ENCODE peak calls at places on chromosomes 12 and 14, in six cellular contexts. One of them, this sample, is unnamed.

GRCh38 chr12:6197996-6198395 is 2.2 kb upstream of the CD9 start:
- DNase-seq in BJ: no peak
- DNase-seq in nucleus accumbens: no peak
- DNase-seq in DMS153: no peak
- DNase-seq in HFF-Myc: no peak
- DNase-seq in AG10803: no peak
- DNase-seq in this sample: no peak

GRCh38 chr14:44889600-44890479 is 71.9 kb downstream of the KLHL28 start:
- DNase-seq in AG10803: no peak
- DNase-seq in nucleus accumbens: no peak
- DNase-seq in BJ: no peak
- DNase-seq in HFF-Myc: no peak
- DNase-seq in DMS153: no peak
- DNase-seq in this sample: no peak

GRCh38 chr14:73958591-73958990 is 8.5 kb downstream of the COQ6 start:
- DNase-seq in nucleus accumbens: no peak
- DNase-seq in HFF-Myc: no peak
- DNase-seq in AG10803: no peak
- DNase-seq in DMS153: no peak
- DNase-seq in BJ: no peak
- DNase-seq in this sample: no peak

GRCh38 chr12:91523831-91524230 is 341.2 kb upstream of the DCN start:
- DNase-seq in HFF-Myc: no peak
- DNase-seq in nucleus accumbens: no peak
- DNase-seq in BJ: no peak
- DNase-seq in DMS153: no peak
- DNase-seq in AG10803: no peak
- DNase-seq in this sample: no peak

GRCh38 chr14:71638523-71639196 is 293.6 kb upstream of the RGS6 start:
- DNase-seq in DMS153: no peak
- DNase-seq in BJ: no peak
- DNase-seq in HFF-Myc: no peak
- DNase-seq in nucleus accumbens: no peak
- DNase-seq in AG10803: no peak
- DNase-seq in this sample: no peak

GRCh38 chr12:101727098-101727497 is 12.2 kb downstream of the SYCP3 start:
- DNase-seq in HFF-Myc: no peak
- DNase-seq in DMS153: no peak
- DNase-seq in BJ: no peak
- DNase-seq in nucleus accumbens: no peak
- DNase-seq in AG10803: no peak
- DNase-seq in this sample: no peak

GRCh38 chr12:20350495-20350894 is 17.8 kb upstream of the PDE3A start:
- DNase-seq in DMS153: no peak
- DNase-seq in HFF-Myc: no peak
- DNase-seq in BJ: no peak
- DNase-seq in AG10803: peak; percentile 8
- DNase-seq in nucleus accumbens: no peak
- DNase-seq in this sample: no peak

GRCh38 chr12:100795193-100796179 is 910 bp downstream of the ANO4 start:
- DNase-seq in nucleus accumbens: no peak
- DNase-seq in AG10803: no peak
- DNase-seq in BJ: no peak
- DNase-seq in HFF-Myc: no peak
- DNase-seq in DMS153: no peak
- DNase-seq in this sample: no peak

GRCh38 chr14:72573725-72574426 is 320.0 kb downstream of the DPF3 start:
- DNase-seq in nucleus accumbens: no peak
- DNase-seq in HFF-Myc: no peak
- DNase-seq in AG10803: no peak
- DNase-seq in DMS153: no peak
- DNase-seq in BJ: no peak
- DNase-seq in this sample: no peak

GRCh38 chr12:89947437-89948265 is 239.0 kb upstream of the ATP2B1 start:
- DNase-seq in HFF-Myc: peak; percentile 93
- DNase-seq in AG10803: peak; percentile 88
- DNase-seq in BJ: peak; percentile 68
- DNase-seq in nucleus accumbens: no peak
- DNase-seq in DMS153: no peak
- DNase-seq in this sample: no peak

GRCh38 chr12:94802796-94803195 is 152.4 kb upstream of the TMCC3 start:
- DNase-seq in BJ: no peak
- DNase-seq in AG10803: no peak
- DNase-seq in HFF-Myc: no peak
- DNase-seq in DMS153: no peak
- DNase-seq in nucleus accumbens: no peak
- DNase-seq in this sample: no peak

GRCh38 chr14:41699506-41699905 is 92.8 kb downstream of the LRFN5 start:
- DNase-seq in DMS153: no peak
- DNase-seq in AG10803: no peak
- DNase-seq in nucleus accumbens: no peak
- DNase-seq in HFF-Myc: no peak
- DNase-seq in BJ: no peak
- DNase-seq in this sample: no peak

GRCh38 chr12:75725505-75726120 is 214.2 kb upstream of the KRR1 start:
- DNase-seq in nucleus accumbens: no peak
- DNase-seq in BJ: no peak
- DNase-seq in AG10803: peak; percentile 53
- DNase-seq in DMS153: peak; percentile 20
- DNase-seq in HFF-Myc: peak; percentile 71
- DNase-seq in this sample: no peak

GRCh38 chr12:95815635-95816212 is 25.2 kb upstream of the NTN4 start:
- DNase-seq in HFF-Myc: no peak
- DNase-seq in AG10803: peak; percentile 54
- DNase-seq in DMS153: peak; percentile 15
- DNase-seq in nucleus accumbens: no peak
- DNase-seq in BJ: no peak
- DNase-seq in this sample: no peak

GRCh38 chr12:464484-465267 is 4.9 kb downstream of the B4GALNT3 start:
- DNase-seq in HFF-Myc: no peak
- DNase-seq in AG10803: no peak
- DNase-seq in DMS153: no peak
- DNase-seq in nucleus accumbens: no peak
- DNase-seq in BJ: no peak
- DNase-seq in this sample: no peak

GRCh38 chr12:68821357-68822188 is 13.6 kb downstream of the MDM2 start:
- DNase-seq in DMS153: no peak
- DNase-seq in HFF-Myc: no peak
- DNase-seq in BJ: no peak
- DNase-seq in nucleus accumbens: no peak
- DNase-seq in AG10803: no peak
- DNase-seq in this sample: no peak

GRCh38 chr14:25833341-25834121 is 764.3 kb downstream of the NOVA1 start:
- DNase-seq in DMS153: peak; percentile 67
- DNase-seq in nucleus accumbens: peak; percentile 12
- DNase-seq in BJ: no peak
- DNase-seq in HFF-Myc: no peak
- DNase-seq in AG10803: no peak
- DNase-seq in this sample: peak; percentile 15

GRCh38 chr12:52506858-52507715 is 13.1 kb downstream of the KRT5 start:
- DNase-seq in BJ: no peak
- DNase-seq in nucleus accumbens: no peak
- DNase-seq in HFF-Myc: no peak
- DNase-seq in AG10803: peak; percentile 81
- DNase-seq in DMS153: peak; percentile 44
- DNase-seq in this sample: no peak

GRCh38 chr12:108305520-108305919 is 33.6 kb downstream of the CMKLR1 start:
- DNase-seq in DMS153: no peak
- DNase-seq in HFF-Myc: peak; percentile 77
- DNase-seq in AG10803: peak; percentile 95
- DNase-seq in BJ: peak; percentile 54
- DNase-seq in nucleus accumbens: no peak
- DNase-seq in this sample: peak; percentile 32

GRCh38 chr12:50351120-50352043 is 45.0 kb downstream of the FAM186A start:
- DNase-seq in DMS153: peak; percentile 3
- DNase-seq in HFF-Myc: no peak
- DNase-seq in nucleus accumbens: no peak
- DNase-seq in AG10803: no peak
- DNase-seq in BJ: no peak
- DNase-seq in this sample: no peak

GRCh38 chr12:62581288-62582064 is 114.8 kb downstream of the MON2 start:
- DNase-seq in nucleus accumbens: no peak
- DNase-seq in BJ: no peak
- DNase-seq in AG10803: peak; percentile 76
- DNase-seq in HFF-Myc: peak; percentile 33
- DNase-seq in DMS153: peak; percentile 4
- DNase-seq in this sample: no peak

GRCh38 chr12:116958402-116959197 is 47.9 kb downstream of the FBXW8 start:
- DNase-seq in DMS153: peak; percentile 10
- DNase-seq in nucleus accumbens: no peak
- DNase-seq in AG10803: no peak
- DNase-seq in HFF-Myc: no peak
- DNase-seq in BJ: no peak
- DNase-seq in this sample: no peak

GRCh38 chr12:57147641-57147944 is 174 bp upstream of the LRP1-AS start:
- DNase-seq in AG10803: peak; percentile 72
- DNase-seq in HFF-Myc: no peak
- DNase-seq in nucleus accumbens: no peak
- DNase-seq in BJ: no peak
- DNase-seq in DMS153: no peak
- DNase-seq in this sample: no peak